ENCODE peak calls at places on chromosomes 5 and 9, in seven cellular contexts. I is esophagus muscularis mucosa, J is transverse colon, V is HepG2, U is H1, S is upper lobe of left lung, D is stomach. C is an unnamed sample. For H3K4me1, the result is how much of the 10 kb centered on the place peaks cover.

GRCh38 chr9:17018001-17018491 is 116.8 kb upstream of the CNTLN start:
- DNase-seq in I (no peak), J (no peak), V (no peak), U (no peak), S (peak), D (no peak), C (peak)

GRCh38 chr5:77129386-77129785 is 42.3 kb upstream of the ZBED3 start:
- DNase-seq in I (no peak), J (no peak), V (peak), U (peak), S (no peak), D (no peak), C (no peak)

GRCh38 chr5:64569880-64570279 is 64.1 kb downstream of the RGS7BP start:
- DNase-seq in I (no peak), J (no peak), V (no peak), U (no peak), S (no peak), D (no peak), C (no peak)

GRCh38 chr5:97267767-97268166 is 84.7 kb upstream of the RIOK2 start:
- DNase-seq in I (no peak), J (no peak), V (no peak), U (no peak), S (no peak), D (no peak), C (no peak)

GRCh38 chr5:2096827-2097226 is 214.1 kb upstream of the IRX4 start:
- DNase-seq in I (no peak), J (no peak), V (no peak), U (no peak), S (no peak), D (no peak), C (no peak)

GRCh38 chr5:177426566-177427210 is at the start of gene GRK6:
- DNase-seq in I (no peak), J (peak), V (no peak), U (no peak), S (peak), D (peak), C (peak)

GRCh38 chr9:78311075-78311474 is 14.2 kb downstream of the PSAT1 start:
- DNase-seq in I (no peak), J (no peak), V (no peak), U (no peak), S (no peak), D (no peak), C (no peak)

GRCh38 chr5:1818784-1819183 is 17.6 kb downstream of the NDUFS6 start:
- DNase-seq in I (no peak), J (no peak), V (no peak), U (no peak), S (no peak), D (no peak), C (no peak)

GRCh38 chr5:38141665-38142064 is 116.7 kb upstream of the EGFLAM start:
- DNase-seq in I (no peak), J (no peak), V (no peak), U (no peak), S (no peak), D (no peak), C (no peak)

GRCh38 chr5:148949871-148950863 is 112.7 kb downstream of the SH3TC2 start:
- DNase-seq in I (no peak), J (peak), V (no peak), U (no peak), S (peak), D (no peak), C (peak)

GRCh38 chr5:56012281-56012963 is 17.7 kb upstream of the IL6ST start:
- DNase-seq in I (no peak), J (peak), V (peak), U (no peak), S (peak), D (peak), C (no peak)

GRCh38 chr5:106380736-106381135 is 1290.0 kb downstream of the EFNA5 start:
- DNase-seq in I (no peak), J (no peak), V (no peak), U (no peak), S (no peak), D (no peak), C (no peak)

GRCh38 chr9:27784999-27785713 is 211.9 kb upstream of the C9orf72 start:
- DNase-seq in I (no peak), J (no peak), V (no peak), U (no peak), S (no peak), D (no peak), C (no peak)

GRCh38 chr5:143359869-143360268 is 43.6 kb downstream of the NR3C1 start:
- DNase-seq in I (no peak), J (no peak), V (no peak), U (no peak), S (no peak), D (no peak), C (no peak)

GRCh38 chr5:15501057-15501791 is 1.2 kb downstream of the FBXL7 start:
- DNase-seq in I (peak), J (peak), V (no peak), U (peak), S (peak), D (no peak), C (peak)

DNA sequence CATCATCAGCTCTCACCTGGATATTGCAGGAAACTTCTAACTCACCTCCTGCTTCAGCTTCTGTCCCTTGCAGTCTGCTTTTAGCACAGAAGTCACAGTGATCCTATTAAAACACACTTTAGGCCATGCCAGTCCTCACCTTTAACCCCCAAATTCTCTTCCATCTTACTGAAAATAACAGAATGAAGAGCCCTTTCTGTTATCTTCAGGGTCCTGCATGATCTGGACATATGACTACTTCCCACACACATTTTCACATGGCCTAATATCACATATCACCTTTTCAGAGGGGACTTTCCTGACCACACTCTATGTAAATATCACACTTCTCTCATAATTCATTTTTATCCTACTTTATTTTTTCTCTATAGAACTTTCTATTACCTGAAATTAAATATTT is 550.6 kb upstream of the CLINT1 start:
- DNase-seq in I (no peak), J (no peak), V (no peak), U (no peak), S (no peak), D (no peak), C (no peak)
- TF ChIP-seq POLR2AphosphoS5 in I (no peak), J (no peak), V (no peak), U (no peak), S (no peak), D (no peak), C (no peak)

GRCh38 chr5:116747881-116748280 is 173.3 kb upstream of the SEMA6A start:
- DNase-seq in I (no peak), J (no peak), V (peak), U (no peak), S (no peak), D (no peak), C (peak)
- TF ChIP-seq EP300 in I (no peak), J (no peak), V (no peak), U (no peak), S (no peak), D (no peak), C (no peak)

DNA sequence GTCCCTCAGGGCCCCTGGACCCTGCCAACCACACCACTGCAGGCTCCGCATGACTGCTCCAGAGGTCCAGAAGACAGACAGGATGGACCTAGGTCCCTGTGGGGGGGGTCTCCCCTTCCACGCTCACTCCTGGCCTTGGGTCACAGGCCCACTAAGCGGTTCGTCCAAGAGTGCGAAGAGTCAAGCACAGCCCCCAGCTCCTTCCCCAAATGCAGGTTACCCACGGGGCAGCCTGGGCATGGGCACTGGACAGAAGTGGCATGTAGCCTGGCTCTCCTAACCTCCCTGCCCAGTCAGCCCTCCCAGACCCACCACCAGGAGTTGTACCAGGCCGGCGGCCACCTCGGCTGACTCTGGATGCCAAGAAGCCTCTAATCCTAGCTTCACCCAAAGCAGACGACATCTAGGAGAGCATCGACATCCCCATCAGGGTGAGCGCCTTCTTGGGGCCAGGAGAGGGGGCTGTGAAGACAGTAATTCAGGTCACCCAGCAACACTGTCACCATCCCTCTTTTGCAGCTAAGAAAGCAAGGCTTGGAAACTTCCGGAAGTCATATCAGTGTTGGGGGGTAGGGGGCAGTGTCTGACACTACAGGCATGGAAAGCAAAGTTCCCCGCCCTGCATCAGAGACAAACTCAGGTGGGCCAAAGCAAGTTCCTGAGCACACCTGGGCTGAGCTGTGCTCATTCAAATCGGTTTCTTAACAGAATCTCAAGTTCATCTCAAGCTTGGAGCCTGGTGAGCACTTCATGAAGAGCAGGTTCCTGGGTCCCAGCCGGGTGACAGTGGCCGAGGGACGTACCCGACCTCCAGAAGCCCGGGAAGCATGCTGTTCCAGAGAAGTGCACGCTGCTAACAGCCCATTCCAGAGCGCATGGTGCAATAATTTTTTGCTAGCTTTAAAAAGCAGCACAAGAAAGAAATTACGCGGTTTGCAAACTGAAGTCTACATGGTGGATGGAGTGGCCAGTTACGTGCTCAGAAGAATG is 68.7 kb downstream of the SEMA4D start:
- DNase-seq in I (no peak), J (peak), V (no peak), U (peak), S (no peak), D (no peak), C (no peak)
- H3K4me1 ChIP-seq in I (under half), J (under half), V (under half), U (under half), S (under half), D (half or more), C (under half)

GRCh38 chr9:13552606-13553215 is 273.2 kb upstream of the MPDZ start:
- DNase-seq in I (no peak), J (no peak), V (no peak), U (no peak), S (no peak), D (no peak), C (no peak)

GRCh38 chr9:13555516-13555915 is 276.0 kb upstream of the MPDZ start:
- DNase-seq in I (no peak), J (no peak), V (no peak), U (no peak), S (no peak), D (no peak), C (no peak)

GRCh38 chr9:13554626-13555025 is 275.1 kb upstream of the MPDZ start:
- DNase-seq in I (no peak), J (no peak), V (no peak), U (no peak), S (no peak), D (no peak), C (no peak)

GRCh38 chr9:13557724-13558123 is 278.2 kb upstream of the MPDZ start:
- DNase-seq in I (no peak), J (no peak), V (no peak), U (no peak), S (no peak), D (no peak), C (no peak)

DNA sequence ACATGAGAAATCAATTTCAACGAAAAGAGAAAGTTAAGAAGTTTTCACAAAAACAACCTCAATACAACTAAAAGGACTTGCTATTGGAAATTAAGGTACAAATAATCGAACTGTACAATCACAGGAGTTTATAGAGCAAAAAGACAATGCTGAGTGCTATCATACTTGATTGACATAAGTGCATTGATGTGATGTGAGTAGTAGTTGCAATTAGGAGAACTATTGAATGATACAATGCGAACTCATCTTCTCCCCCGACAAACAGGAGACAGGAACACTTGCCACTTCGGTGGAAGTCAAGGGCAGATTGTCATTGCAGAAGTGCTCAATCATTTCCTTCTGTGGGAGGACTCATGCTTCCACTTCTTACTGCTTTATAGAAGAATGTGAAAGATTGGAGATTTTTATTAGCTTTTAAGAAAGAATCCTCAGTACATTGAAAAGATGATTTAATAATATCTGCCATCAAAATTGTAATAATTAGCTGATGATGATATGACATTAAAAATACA is 276.6 kb upstream of the MPDZ start:
- DNase-seq in I (no peak), J (no peak), V (no peak), U (no peak), S (no peak), D (no peak), C (no peak)
- TF ChIP-seq POLR2AphosphoS5 in I (no peak), J (no peak), V (no peak), U (no peak), S (no peak), D (no peak), C (no peak)

C was measured in sigmoid colon.